ENCODE peak calls at places on chromosomes 16 and 17, in seven cellular contexts. One of them, this sample, is unnamed.

GRCh38 chr16:14132696-14133048 is 61.6 kb downstream of the MRTFB start:
- DNase-seq in Peyer's patch: no peak
- DNase-seq in K562: no peak
- DNase-seq in breast epithelium: no peak
- DNase-seq in H1: no peak
- DNase-seq in sigmoid colon: no peak
- DNase-seq in stomach: no peak
- DNase-seq in this sample: no peak

GRCh38 chr16:3681206-3681605 is 26.7 kb downstream of the DNASE1 start:
- DNase-seq in Peyer's patch: no peak
- DNase-seq in K562: no peak
- DNase-seq in breast epithelium: no peak
- DNase-seq in H1: no peak
- DNase-seq in sigmoid colon: no peak
- DNase-seq in stomach: no peak
- DNase-seq in this sample: no peak

GRCh38 chr17:4101799-4102405 is 40.9 kb downstream of the ZZEF1 start:
- DNase-seq in Peyer's patch: no peak
- DNase-seq in K562: no peak
- DNase-seq in breast epithelium: no peak
- DNase-seq in H1: no peak
- DNase-seq in sigmoid colon: no peak
- DNase-seq in stomach: no peak
- DNase-seq in this sample: no peak

GRCh38 chr16:3193221-3194212 is 5.5 kb downstream of the OR1F1 start:
- DNase-seq in Peyer's patch: no peak
- DNase-seq in K562: no peak
- DNase-seq in breast epithelium: no peak
- DNase-seq in H1: no peak
- DNase-seq in sigmoid colon: no peak
- DNase-seq in stomach: no peak
- DNase-seq in this sample: no peak

GRCh38 chr16:19783847-19784736 is 66.0 kb downstream of the IQCK start:
- DNase-seq in Peyer's patch: no peak
- DNase-seq in K562: no peak
- DNase-seq in breast epithelium: no peak
- DNase-seq in H1: no peak
- DNase-seq in sigmoid colon: no peak
- DNase-seq in stomach: no peak
- DNase-seq in this sample: peak

GRCh38 chr16:13064821-13065220 is 163.4 kb downstream of the SHISA9 start:
- DNase-seq in Peyer's patch: no peak
- DNase-seq in K562: no peak
- DNase-seq in breast epithelium: no peak
- DNase-seq in H1: no peak
- DNase-seq in sigmoid colon: no peak
- DNase-seq in stomach: no peak
- DNase-seq in this sample: no peak

GRCh38 chr17:11705111-11705510 is 106.8 kb downstream of the DNAH9 start:
- DNase-seq in Peyer's patch: peak
- DNase-seq in K562: no peak
- DNase-seq in breast epithelium: no peak
- DNase-seq in H1: no peak
- DNase-seq in sigmoid colon: no peak
- DNase-seq in stomach: no peak
- DNase-seq in this sample: no peak

GRCh38 chr16:3945751-3946603 is 65.5 kb upstream of the CREBBP start:
- DNase-seq in Peyer's patch: no peak
- DNase-seq in K562: no peak
- DNase-seq in breast epithelium: peak
- DNase-seq in H1: no peak
- DNase-seq in sigmoid colon: no peak
- DNase-seq in stomach: peak
- DNase-seq in this sample: peak

GRCh38 chr16:27414803-27415431 is 12.9 kb downstream of the IL21R start:
- DNase-seq in Peyer's patch: no peak
- DNase-seq in K562: no peak
- DNase-seq in breast epithelium: no peak
- DNase-seq in H1: no peak
- DNase-seq in sigmoid colon: no peak
- DNase-seq in stomach: no peak
- DNase-seq in this sample: no peak

GRCh38 chr16:81618661-81619060 is 160.4 kb upstream of the PLCG2 start:
- DNase-seq in Peyer's patch: no peak
- DNase-seq in K562: no peak
- DNase-seq in breast epithelium: no peak
- DNase-seq in H1: no peak
- DNase-seq in sigmoid colon: no peak
- DNase-seq in stomach: peak
- DNase-seq in this sample: no peak

GRCh38 chr17:9798724-9799123 is 7.3 kb upstream of the DHRS7C start:
- DNase-seq in Peyer's patch: no peak
- DNase-seq in K562: no peak
- DNase-seq in breast epithelium: no peak
- DNase-seq in H1: no peak
- DNase-seq in sigmoid colon: no peak
- DNase-seq in stomach: no peak
- DNase-seq in this sample: no peak

GRCh38 chr16:22625948-22626347 is 115.3 kb downstream of the NPIPB5 start:
- DNase-seq in Peyer's patch: no peak
- DNase-seq in K562: no peak
- DNase-seq in breast epithelium: no peak
- DNase-seq in H1: no peak
- DNase-seq in sigmoid colon: no peak
- DNase-seq in stomach: no peak
- DNase-seq in this sample: no peak

GRCh38 chr16:89037261-89038152 is 56.1 kb upstream of the ACSF3 start:
- DNase-seq in Peyer's patch: no peak
- DNase-seq in K562: peak
- DNase-seq in breast epithelium: no peak
- DNase-seq in H1: peak
- DNase-seq in sigmoid colon: no peak
- DNase-seq in stomach: no peak
- DNase-seq in this sample: peak

GRCh38 chr16:19295393-19295792 is 9.9 kb downstream of the CLEC19A start:
- DNase-seq in Peyer's patch: no peak
- DNase-seq in K562: no peak
- DNase-seq in breast epithelium: no peak
- DNase-seq in H1: no peak
- DNase-seq in sigmoid colon: no peak
- DNase-seq in stomach: no peak
- DNase-seq in this sample: no peak

GRCh38 chr17:10649031-10649430 is 8.1 kb downstream of the MYH3 start:
- DNase-seq in Peyer's patch: no peak
- DNase-seq in K562: no peak
- DNase-seq in breast epithelium: no peak
- DNase-seq in H1: no peak
- DNase-seq in sigmoid colon: no peak
- DNase-seq in stomach: no peak
- DNase-seq in this sample: no peak

GRCh38 chr17:17391575-17392370 is 85.0 kb upstream of the MED9 start:
- DNase-seq in Peyer's patch: peak
- DNase-seq in K562: no peak
- DNase-seq in breast epithelium: no peak
- DNase-seq in H1: no peak
- DNase-seq in sigmoid colon: no peak
- DNase-seq in stomach: no peak
- DNase-seq in this sample: no peak

GRCh38 chr17:51617876-51618455 is 357.6 kb downstream of the UTP18 start:
- DNase-seq in Peyer's patch: no peak
- DNase-seq in K562: no peak
- DNase-seq in breast epithelium: no peak
- DNase-seq in H1: no peak
- DNase-seq in sigmoid colon: no peak
- DNase-seq in stomach: no peak
- DNase-seq in this sample: no peak

GRCh38 chr17:74164446-74165045 is 38.9 kb upstream of the RPL38 start:
- DNase-seq in Peyer's patch: no peak
- DNase-seq in K562: no peak
- DNase-seq in breast epithelium: no peak
- DNase-seq in H1: no peak
- DNase-seq in sigmoid colon: no peak
- DNase-seq in stomach: no peak
- DNase-seq in this sample: no peak

GRCh38 chr16:27436921-27437650 is 35.1 kb downstream of the IL21R start:
- DNase-seq in Peyer's patch: peak
- DNase-seq in K562: no peak
- DNase-seq in breast epithelium: no peak
- DNase-seq in H1: no peak
- DNase-seq in sigmoid colon: peak
- DNase-seq in stomach: peak
- DNase-seq in this sample: no peak

GRCh38 chr17:17435323-17435722 is 41.5 kb upstream of the MED9 start:
- DNase-seq in Peyer's patch: peak
- DNase-seq in K562: no peak
- DNase-seq in breast epithelium: no peak
- DNase-seq in H1: no peak
- DNase-seq in sigmoid colon: no peak
- DNase-seq in stomach: no peak
- DNase-seq in this sample: no peak

GRCh38 chr16:84598391-84598750 is 19.5 kb downstream of the COTL1 start:
- DNase-seq in Peyer's patch: no peak
- DNase-seq in K562: no peak
- DNase-seq in breast epithelium: no peak
- DNase-seq in H1: no peak
- DNase-seq in sigmoid colon: no peak
- DNase-seq in stomach: no peak
- DNase-seq in this sample: no peak

GRCh38 chr16:84597518-84598390 is 20.1 kb downstream of the COTL1 start:
- DNase-seq in Peyer's patch: peak
- DNase-seq in K562: no peak
- DNase-seq in breast epithelium: no peak
- DNase-seq in H1: no peak
- DNase-seq in sigmoid colon: no peak
- DNase-seq in stomach: no peak
- DNase-seq in this sample: no peak

GRCh38 chr16:84595052-84595481 is 22.8 kb downstream of the COTL1 start:
- DNase-seq in Peyer's patch: peak
- DNase-seq in K562: no peak
- DNase-seq in breast epithelium: peak
- DNase-seq in H1: no peak
- DNase-seq in sigmoid colon: no peak
- DNase-seq in stomach: peak
- DNase-seq in this sample: no peak

GRCh38 chr16:84596161-84596560 is 21.7 kb downstream of the COTL1 start:
- DNase-seq in Peyer's patch: no peak
- DNase-seq in K562: no peak
- DNase-seq in breast epithelium: no peak
- DNase-seq in H1: no peak
- DNase-seq in sigmoid colon: no peak
- DNase-seq in stomach: no peak
- DNase-seq in this sample: no peak

DNA sequence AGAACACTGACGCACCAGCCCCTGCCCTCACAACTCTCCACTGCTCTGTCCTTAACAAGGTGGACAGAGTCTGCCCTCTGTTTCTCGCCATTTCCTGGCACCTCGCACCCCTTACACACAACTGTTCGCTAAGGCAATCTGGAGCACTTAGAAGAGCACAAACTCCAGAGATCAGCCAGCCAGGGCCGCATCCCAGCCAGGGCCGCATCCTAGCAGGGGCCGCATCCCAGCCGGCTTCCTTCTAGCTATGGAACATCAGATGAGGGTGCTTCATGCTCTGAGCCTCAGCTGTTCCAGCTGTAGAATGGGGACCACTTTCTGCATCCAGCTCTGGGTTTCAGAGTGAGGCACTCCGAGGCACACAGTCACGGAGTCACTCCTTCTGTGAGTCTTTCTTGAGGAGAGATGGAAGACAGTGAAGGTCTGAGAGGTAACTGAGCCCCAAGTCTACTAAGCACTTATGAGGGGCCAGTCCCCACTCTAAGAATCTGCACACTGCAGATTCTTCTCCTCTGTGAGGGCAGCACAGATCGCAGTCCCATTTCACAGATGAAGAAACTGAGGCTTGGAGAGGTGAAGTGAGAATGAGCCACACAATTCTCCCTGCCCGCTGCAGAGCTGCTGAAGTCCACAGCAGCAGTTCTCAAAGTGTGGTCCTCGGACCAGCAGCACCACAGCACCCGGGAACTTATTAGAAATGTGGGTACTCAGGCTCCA is 20.9 kb downstream of the COTL1 start:
- DNase-seq in Peyer's patch: no peak
- DNase-seq in K562: no peak
- DNase-seq in breast epithelium: no peak
- DNase-seq in H1: no peak
- DNase-seq in sigmoid colon: no peak
- DNase-seq in stomach: no peak
- DNase-seq in this sample: no peak
- TF ChIP-seq POLR2A in Peyer's patch: no peak
- TF ChIP-seq POLR2A in K562: no peak
- TF ChIP-seq POLR2A in breast epithelium: no peak
- TF ChIP-seq POLR2A in H1: no peak
- TF ChIP-seq POLR2A in sigmoid colon: no peak
- TF ChIP-seq POLR2A in stomach: no peak
- TF ChIP-seq POLR2A in this sample: no peak

DNA sequence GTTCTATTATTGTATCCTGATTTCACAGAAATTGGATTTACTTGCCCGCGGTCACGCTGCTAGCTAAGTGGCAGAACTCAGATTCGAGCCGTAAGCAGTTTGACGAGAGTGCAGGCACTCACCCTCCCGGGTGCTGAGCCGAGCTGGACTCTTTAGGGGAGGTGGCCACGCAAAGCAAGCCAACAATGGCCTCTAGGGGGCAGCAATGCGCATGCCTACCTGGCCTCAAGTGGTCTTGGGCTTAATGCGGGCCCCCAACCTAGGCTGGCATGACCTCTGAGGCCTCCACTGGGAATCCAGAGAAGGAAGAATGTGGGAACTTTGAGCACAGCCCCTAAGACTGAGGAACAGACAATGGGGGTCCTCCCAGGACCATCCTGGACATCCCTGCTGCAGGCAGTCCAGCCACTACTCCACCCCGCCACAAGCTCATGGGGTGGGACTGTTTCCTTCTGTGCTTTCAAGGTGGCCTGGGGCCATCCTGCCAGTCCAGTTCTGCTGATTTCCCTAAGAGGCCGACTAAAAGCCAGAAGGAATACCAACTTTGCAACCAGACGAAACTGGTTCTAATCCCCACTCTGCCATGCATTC is 276.5 kb downstream of the XYLT1 start:
- DNase-seq in Peyer's patch: peak
- DNase-seq in K562: peak
- DNase-seq in breast epithelium: no peak
- DNase-seq in H1: peak
- DNase-seq in sigmoid colon: peak
- DNase-seq in stomach: peak
- DNase-seq in this sample: peak
- TF ChIP-seq CTCF in Peyer's patch: peak
- TF ChIP-seq CTCF in K562: peak
- TF ChIP-seq CTCF in breast epithelium: peak
- TF ChIP-seq CTCF in H1: peak
- TF ChIP-seq CTCF in sigmoid colon: peak
- TF ChIP-seq CTCF in stomach: peak
- TF ChIP-seq CTCF in this sample: peak

GRCh38 chr16:79439866-79440265 is 160.7 kb downstream of the MAF start:
- DNase-seq in Peyer's patch: no peak
- DNase-seq in K562: no peak
- DNase-seq in breast epithelium: no peak
- DNase-seq in H1: no peak
- DNase-seq in sigmoid colon: no peak
- DNase-seq in stomach: no peak
- DNase-seq in this sample: no peak
- H3K27ac ChIP-seq in Peyer's patch: no peak
- H3K27ac ChIP-seq in K562: no peak
- H3K27ac ChIP-seq in breast epithelium: no peak
- H3K27ac ChIP-seq in H1: no peak
- H3K27ac ChIP-seq in sigmoid colon: no peak
- H3K27ac ChIP-seq in stomach: no peak
- H3K27ac ChIP-seq in this sample: no peak

GRCh38 chr17:8482546-8482945 is 46.9 kb downstream of the NDEL1 start:
- DNase-seq in Peyer's patch: peak
- DNase-seq in K562: no peak
- DNase-seq in breast epithelium: no peak
- DNase-seq in H1: no peak
- DNase-seq in sigmoid colon: no peak
- DNase-seq in stomach: no peak
- DNase-seq in this sample: no peak
- TF ChIP-seq POLR2A in Peyer's patch: no peak
- TF ChIP-seq POLR2A in K562: no peak
- TF ChIP-seq POLR2A in breast epithelium: no peak
- TF ChIP-seq POLR2A in H1: no peak
- TF ChIP-seq POLR2A in sigmoid colon: no peak
- TF ChIP-seq POLR2A in stomach: no peak
- TF ChIP-seq POLR2A in this sample: no peak